ENCODE peak calls at places on chromosomes 4 and X, in ten cellular contexts. I is ovary, M is A549, H is esophagus muscularis mucosa, S is sigmoid colon, L is stomach, W is suprapubic skin, U is tibial nerve, R is upper lobe of left lung, G is K562. V is an unnamed sample.

GRCh38 chr4:151541438-151542071 is 132.6 kb downstream of the FHIP1A start:
- DNase-seq in I (no peak), M (no peak), H (no peak), S (no peak), L (no peak), W (no peak), U (no peak), R (no peak), G (no peak), V (no peak)

GRCh38 chr4:32128549-32128948 is 1408.4 kb downstream of the PCDH7 start:
- DNase-seq in I (no peak), M (no peak), H (no peak), S (no peak), L (no peak), W (no peak), U (no peak), R (no peak), G (no peak), V (no peak)

GRCh38 chr4:40721730-40722171 is 28.0 kb upstream of the NSUN7 start:
- DNase-seq in I (no peak), M (no peak), H (no peak), S (no peak), L (no peak), W (no peak), U (no peak), R (no peak), G (no peak), V (no peak)

GRCh38 chr4:142567199-142567598 is 278.9 kb downstream of the INPP4B start:
- DNase-seq in I (no peak), M (peak; percentile 4), H (no peak), S (no peak), L (no peak), W (no peak), U (no peak), R (no peak), G (no peak), V (peak; percentile 35)

GRCh38 chrX:53266175-53266574 is 15.2 kb downstream of the IQSEC2 start:
- DNase-seq in I (no peak), M (no peak), H (no peak), S (no peak), L (no peak), W (no peak), U (no peak), R (no peak), G (no peak), V (no peak)

GRCh38 chrX:69285401-69285871 is 120.2 kb upstream of the PJA1 start:
- DNase-seq in I (peak; percentile 88), M (no peak), H (no peak), S (peak; percentile 88), L (no peak), W (no peak), U (peak; percentile 25), R (no peak), G (no peak), V (peak; percentile 30)

GRCh38 chrX:71282514-71283408 is 674 bp upstream of the NONO start:
- DNase-seq in I (no peak), M (peak; percentile 35), H (no peak), S (no peak), L (no peak), W (no peak), U (no peak), R (no peak), G (peak; percentile 37), V (no peak)

GRCh38 chrX:14753436-14753835 is 119.4 kb downstream of the FANCB start:
- DNase-seq in I (no peak), M (no peak), H (no peak), S (no peak), L (no peak), W (no peak), U (no peak), R (no peak), G (no peak), V (no peak)

GRCh38 chr4:77862478-77863216 is at the start of gene MRPL1:
- DNase-seq in I (peak; percentile 90), M (peak; percentile 74), H (peak; percentile 97), S (peak; percentile 96), L (peak; percentile 93), W (peak; percentile 94), U (peak; percentile 82), R (peak; percentile 46), G (peak; percentile 82), V (peak; percentile 91)

GRCh38 chr4:173289351-173289725 is 44.8 kb downstream of the HMGB2 start:
- DNase-seq in I (no peak), M (no peak), H (no peak), S (no peak), L (no peak), W (no peak), U (no peak), R (no peak), G (no peak), V (no peak)

GRCh38 chrX:115547448-115547847 is 13.5 kb upstream of the PLS3 start:
- DNase-seq in I (no peak), M (no peak), H (no peak), S (no peak), L (no peak), W (no peak), U (no peak), R (no peak), G (no peak), V (no peak)

GRCh38 chrX:69361286-69361926 is 142.7 kb upstream of the NALF2 start:
- DNase-seq in I (no peak), M (no peak), H (no peak), S (no peak), L (no peak), W (no peak), U (no peak), R (no peak), G (no peak), V (no peak)

GRCh38 chrX:13750204-13750603 is 15.7 kb downstream of the OFD1 start:
- DNase-seq in I (no peak), M (peak; percentile 46), H (no peak), S (no peak), L (no peak), W (no peak), U (no peak), R (no peak), G (peak; percentile 25), V (no peak)

GRCh38 chrX:2497961-2498780 is 2.6 kb downstream of the DHRSX start:
- DNase-seq in I (peak; percentile 38), M (peak; percentile 55), H (no peak), S (no peak), L (peak; percentile 41), W (no peak), U (no peak), R (no peak), G (no peak), V (peak; percentile 27)

GRCh38 chr4:94698187-94698586 is 59.6 kb upstream of the BMPR1B start:
- DNase-seq in I (no peak), M (no peak), H (no peak), S (no peak), L (no peak), W (no peak), U (no peak), R (no peak), G (no peak), V (no peak)

GRCh38 chr4:122583906-122584305 is 37.0 kb downstream of the IL21 start:
- DNase-seq in I (peak; percentile 37), M (no peak), H (no peak), S (no peak), L (no peak), W (no peak), U (no peak), R (peak; percentile 16), G (no peak), V (no peak)

GRCh38 chr4:23083391-23083790 is 390.7 kb downstream of the GBA3 start:
- DNase-seq in I (no peak), M (no peak), H (no peak), S (no peak), L (no peak), W (no peak), U (no peak), R (no peak), G (no peak), V (no peak)

DNA sequence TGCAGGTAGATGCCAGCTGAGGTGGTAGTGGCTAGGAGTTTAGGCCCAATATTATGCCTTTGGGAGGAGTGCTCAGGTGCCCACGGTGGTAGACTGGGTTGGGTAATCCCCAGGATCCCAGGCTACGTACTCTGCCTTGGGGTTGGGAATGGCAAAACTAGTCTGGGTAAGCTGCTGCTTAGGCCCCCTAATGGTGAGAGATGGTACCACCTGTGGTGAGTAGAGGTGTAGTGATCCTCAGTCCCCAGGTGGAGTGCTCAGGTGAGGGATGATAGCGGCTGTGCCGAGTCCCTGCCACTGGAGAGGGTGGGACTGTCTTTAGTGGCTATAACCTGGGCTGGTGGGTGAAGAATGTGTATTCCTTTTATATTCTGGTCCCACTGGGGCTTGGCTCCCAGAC is 75.2 kb downstream of the IL1RAPL2 start:
- DNase-seq in I (no peak), M (no peak), H (no peak), S (peak; percentile 22), L (no peak), W (no peak), U (no peak), R (no peak), G (no peak), V (no peak)
- TF ChIP-seq CTCF in I (no peak), M (no peak), H (no peak), S (no peak), L (no peak), W (no peak), U (no peak), R (no peak), G (peak; percentile 24), V (no peak)

GRCh38 chrX:47637546-47638195 is 7.9 kb upstream of the CFP start:
- DNase-seq in I (peak; percentile 66), M (no peak), H (no peak), S (no peak), L (peak; percentile 37), W (no peak), U (no peak), R (peak; percentile 87), G (no peak), V (peak; percentile 28)
- H3K27ac ChIP-seq in I (no peak overlapping the region), M (no peak overlapping the region), H (no peak overlapping the region), S (no peak overlapping the region), L (no peak overlapping the region), W (no peak overlapping the region), U (peak overlapping the region; percentile 44), R (peak overlapping the region; percentile 70), G (no peak overlapping the region), V (no peak overlapping the region)

DNA sequence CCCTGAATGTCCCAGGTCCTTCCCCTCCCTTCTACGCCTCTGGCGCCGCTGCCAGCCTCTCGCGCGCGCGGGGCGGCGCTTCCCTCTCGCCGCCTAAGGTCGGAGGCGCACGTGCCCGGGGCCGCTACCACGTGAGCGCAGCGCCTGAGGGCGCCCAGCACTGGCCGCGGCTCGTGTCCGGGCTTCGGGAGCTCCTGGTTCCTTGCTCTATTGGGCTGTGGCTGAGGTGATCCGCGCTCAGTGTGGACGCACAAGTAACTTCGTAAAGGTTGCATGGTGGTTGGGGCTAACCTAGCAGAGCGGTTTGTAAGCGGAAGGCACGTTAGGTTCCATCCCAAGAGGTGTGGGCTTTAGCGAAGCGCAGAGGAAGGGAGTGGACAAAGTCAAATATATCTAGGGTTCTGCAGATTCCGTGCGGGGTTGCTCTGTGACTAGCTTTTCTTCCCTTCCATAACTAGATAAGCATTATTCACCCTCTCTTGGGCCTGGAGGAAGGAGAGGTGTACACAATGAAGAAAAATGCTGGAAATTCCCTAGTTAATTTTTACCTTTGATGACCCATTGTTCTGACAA is 1.8 kb downstream of the TLL1 start:
- DNase-seq in I (no peak), M (peak; percentile 5), H (no peak), S (peak; percentile 65), L (no peak), W (no peak), U (no peak), R (peak; percentile 88), G (no peak), V (peak; percentile 17)
- TF ChIP-seq EP300 in I (no peak), M (no peak), H (no peak), S (no peak), L (no peak), W (no peak), U (peak; percentile 18), R (no peak), G (no peak), V (no peak)

GRCh38 chr4:67918428-67918827 is 34.6 kb upstream of the TMPRSS11D start:
- DNase-seq in I (no peak), M (no peak), H (no peak), S (no peak), L (no peak), W (no peak), U (no peak), R (no peak), G (no peak), V (no peak)
- TF ChIP-seq CTCF in I (no peak), M (no peak), H (no peak), S (no peak), L (no peak), W (no peak), U (no peak), R (no peak), G (peak; percentile 25), V (no peak)

V was measured in transverse colon.